ENCODE peak calls at places on chromosomes 3 and 15, in nine cellular contexts. D, H, S, Q, K, A, Z, I and F are unnamed samples.

GRCh38 chr15:77266708-77267387 is 153.1 kb downstream of the PEAK1 start:
- DNase-seq in K (peak), I (no peak), Q (no peak), H (no peak), Z (no peak), D (no peak), A (no peak), S (no peak), F (no peak)

GRCh38 chr3:136237961-136238649 is 12.0 kb upstream of the PCCB start:
- DNase-seq in Z (no peak), H (no peak), S (no peak), I (no peak), D (no peak), A (peak), Q (no peak), K (peak), F (no peak)

GRCh38 chr3:31300802-31301443 is 231.8 kb upstream of the STT3B start:
- DNase-seq in H (no peak), Z (no peak), A (no peak), D (no peak), Q (no peak), K (no peak), S (no peak), I (no peak), F (no peak)

GRCh38 chr3:116815831-116816588 is 106.4 kb downstream of the TUSC7 start:
- DNase-seq in S (peak), H (no peak), A (no peak), D (no peak), K (no peak), Z (no peak), Q (peak), I (no peak), F (no peak)

GRCh38 chr15:80436511-80437307 is 32.5 kb downstream of the ARNT2 start:
- DNase-seq in Q (no peak), I (no peak), D (peak), A (peak), Z (no peak), K (no peak), H (no peak), S (no peak), F (no peak)

GRCh38 chr3:65114041-65114440 is 426.2 kb upstream of the ADAMTS9 start:
- DNase-seq in K (no peak), Z (no peak), I (no peak), A (no peak), D (no peak), S (no peak), Q (no peak), H (no peak), F (no peak)

GRCh38 chr15:69593981-69594966 is 141.7 kb downstream of the RPLP1 start:
- DNase-seq in K (no peak), I (peak), D (peak), Z (no peak), Q (peak), S (peak), H (peak), A (peak), F (no peak)

GRCh38 chr3:186002884-186003472 is 65.2 kb upstream of the TRA2B start:
- DNase-seq in I (no peak), D (no peak), H (no peak), A (peak), Z (no peak), K (peak), S (no peak), Q (no peak), F (no peak)

GRCh38 chr3:169863458-169863899 is 6.3 kb downstream of the LRRC31 start:
- DNase-seq in S (peak), I (peak), D (peak), Q (peak), K (peak), Z (peak), A (peak), H (no peak), F (no peak)

GRCh38 chr3:63193647-63194046 is 84.5 kb upstream of the SYNPR start:
- DNase-seq in H (no peak), A (peak), Q (no peak), Z (no peak), D (no peak), K (no peak), I (no peak), S (no peak), F (no peak)

GRCh38 chr3:73470851-73471250 is 153.9 kb downstream of the PDZRN3 start:
- DNase-seq in Q (no peak), H (no peak), I (no peak), D (no peak), Z (no peak), K (no peak), A (no peak), S (no peak), F (no peak)

GRCh38 chr3:124663690-124664089 is 66.6 kb upstream of the UMPS start:
- DNase-seq in I (no peak), Z (no peak), S (no peak), H (no peak), K (no peak), A (no peak), D (no peak), Q (no peak), F (no peak)

GRCh38 chr15:66805207-66805975 is 103.4 kb downstream of the SMAD6 start:
- DNase-seq in S (no peak), H (no peak), I (peak), A (no peak), Z (no peak), Q (no peak), K (no peak), D (no peak), F (no peak)

GRCh38 chr3:64530434-64531049 is 157.3 kb downstream of the ADAMTS9 start:
- DNase-seq in K (peak), S (peak), A (peak), Z (no peak), D (peak), Q (peak), H (peak), I (peak), F (no peak)

GRCh38 chr3:177468816-177469590 is 271.7 kb upstream of the TBL1XR1 start:
- DNase-seq in S (no peak), I (no peak), A (no peak), H (no peak), Z (no peak), K (no peak), D (no peak), Q (no peak), F (no peak)

GRCh38 chr3:161217496-161217895 is 3.6 kb upstream of the NMD3 start:
- DNase-seq in A (peak), H (no peak), Q (no peak), Z (no peak), S (no peak), D (no peak), K (no peak), I (no peak), F (no peak)
- TF ChIP-seq EP300 in A (no peak), H (no peak), Q (no peak), Z (no peak), S (no peak), D (no peak), K (no peak), I (no peak), F (no peak)

DNA sequence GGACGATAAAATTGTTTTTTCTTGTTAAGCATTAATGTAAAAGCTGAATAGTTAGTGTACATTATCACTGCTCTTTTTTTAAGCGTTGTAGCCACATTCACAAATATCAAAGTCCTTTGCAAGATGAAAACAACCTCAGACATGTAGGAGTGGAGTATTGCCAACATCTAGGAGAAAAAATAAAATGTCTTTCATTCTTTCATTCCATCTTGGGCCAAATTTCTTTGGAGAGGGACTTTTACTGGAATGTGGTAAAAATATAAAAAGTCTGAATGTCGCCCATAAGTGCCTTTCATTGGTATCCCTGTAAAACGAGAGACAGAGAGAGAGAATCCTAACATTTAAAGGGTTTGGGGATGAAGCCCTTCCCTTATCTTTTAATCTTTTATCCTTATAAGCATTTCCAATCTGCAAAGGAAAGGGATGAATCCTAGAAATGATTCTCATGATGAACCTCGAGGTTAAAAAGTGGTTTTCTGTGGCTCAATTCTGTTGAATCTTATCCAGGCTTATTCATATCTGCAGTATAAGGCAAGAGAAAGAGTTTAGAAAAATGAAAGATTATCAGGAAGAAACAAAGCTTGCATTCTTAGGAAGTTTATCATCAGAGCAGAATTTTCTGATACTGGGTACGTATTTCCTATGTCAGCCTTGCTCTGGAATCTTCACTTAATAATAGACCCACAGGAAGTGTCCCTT is 1031.7 kb downstream of the MCTP2 start:
- DNase-seq in D (no peak), Q (no peak), I (no peak), S (no peak), K (no peak), H (no peak), A (no peak), Z (no peak), F (no peak)
- TF ChIP-seq POLR2A in D (no peak), Q (no peak), I (no peak), S (no peak), K (no peak), H (no peak), A (no peak), Z (no peak), F (no peak)

GRCh38 chr15:88904808-88905327 is 8.3 kb downstream of the MFGE8 start:
- DNase-seq in Z (peak), S (peak), Q (peak), A (peak), K (no peak), D (peak), H (peak), I (peak), F (no peak)
- TF ChIP-seq POLR2AphosphoS5 in Z (no peak), S (no peak), Q (no peak), A (no peak), K (peak), D (no peak), H (no peak), I (no peak), F (peak)

GRCh38 chr3:190272747-190273146 is 49.5 kb downstream of the CLDN1 start:
- DNase-seq in D (no peak), A (no peak), K (no peak), I (no peak), Q (no peak), S (no peak), Z (no peak), H (no peak), F (no peak)
- TF ChIP-seq EP300 in D (no peak), A (no peak), K (no peak), I (no peak), Q (no peak), S (no peak), Z (no peak), H (no peak), F (no peak)

GRCh38 chr15:90873488-90873997 is 5.2 kb downstream of the FURIN start:
- DNase-seq in H (no peak), K (no peak), I (no peak), Z (no peak), Q (no peak), A (no peak), D (no peak), S (no peak), F (no peak)

GRCh38 chr15:90872481-90873184 is 4.2 kb downstream of the FURIN start:
- DNase-seq in Z (no peak), I (no peak), H (no peak), Q (no peak), A (peak), D (no peak), K (no peak), S (no peak), F (no peak)

GRCh38 chr15:90875549-90875981 is 7.2 kb downstream of the FURIN start:
- DNase-seq in D (no peak), A (no peak), Q (no peak), H (peak), K (no peak), I (no peak), S (no peak), Z (no peak), F (no peak)

GRCh38 chr15:90876046-90876445 is 7.7 kb downstream of the FURIN start:
- DNase-seq in A (no peak), K (no peak), I (no peak), H (no peak), Z (no peak), S (no peak), D (no peak), Q (no peak), F (no peak)

GRCh38 chr15:90873998-90874605 is 5.7 kb downstream of the FURIN start:
- DNase-seq in I (peak), S (no peak), H (peak), K (no peak), A (peak), D (peak), Z (no peak), Q (peak), F (no peak)
- TF ChIP-seq POLR2A in I (no peak), S (no peak), H (no peak), K (no peak), A (no peak), D (no peak), Z (no peak), Q (no peak), F (no peak)